ENCODE peak calls at places on chromosomes 3 and 15, in five cellular contexts. V is SHP77, B is T47D, N is OCI-M1, R is Daoy. W is an unnamed sample.

GRCh38 chr3:40546811-40547210 is 22.1 kb downstream of the ZNF621 start:
- DNase-seq in V (no peak), B (no peak), N (peak; percentile 16), R (peak; percentile 56), W (no peak)

GRCh38 chr15:34436126-34436955 is 1.3 kb downstream of the GOLGA8A start:
- DNase-seq in V (no peak), B (peak; percentile 42), N (no peak), R (no peak), W (no peak)

GRCh38 chr15:36284911-36285310 is 294.5 kb upstream of the CDIN1 start:
- DNase-seq in V (no peak), B (no peak), N (no peak), R (no peak), W (no peak)

GRCh38 chr3:152021951-152022461 is 148.6 kb downstream of the SUCNR1 start:
- DNase-seq in V (no peak), B (peak; percentile 20), N (no peak), R (peak; percentile 93), W (peak; percentile 17)

GRCh38 chr3:126261037-126261436 is 80.7 kb upstream of the ALDH1L1 start:
- DNase-seq in V (no peak), B (peak; percentile 41), N (peak; percentile 91), R (no peak), W (peak; percentile 69)

GRCh38 chr3:128076783-128077624 is 24.8 kb downstream of the SEC61A1 start:
- DNase-seq in V (no peak), B (no peak), N (peak; percentile 86), R (no peak), W (no peak)

GRCh38 chr3:9347887-9348286 is 15.0 kb upstream of the THUMPD3 start:
- DNase-seq in V (no peak), B (no peak), N (no peak), R (peak; percentile 19), W (no peak)

GRCh38 chr15:93028632-93029612 is 60.1 kb downstream of the RGMA start:
- DNase-seq in V (peak; percentile 14), B (peak; percentile 40), N (peak; percentile 33), R (no peak), W (no peak)

GRCh38 chr15:101054991-101055390 is 135.8 kb downstream of the LRRK1 start:
- DNase-seq in V (no peak), B (no peak), N (no peak), R (no peak), W (no peak)

GRCh38 chr15:88450125-88450798 is 16.9 kb downstream of the MRPL46 start:
- DNase-seq in V (peak; percentile 37), B (peak; percentile 64), N (peak; percentile 83), R (peak; percentile 47), W (no peak)

GRCh38 chr3:105806361-105806760 is 62.5 kb downstream of the CBLB start:
- DNase-seq in V (peak; percentile 12), B (no peak), N (peak; percentile 77), R (peak; percentile 71), W (no peak)

GRCh38 chr3:68088216-68088615 is 433.8 kb upstream of the SUCLG2 start:
- DNase-seq in V (no peak), B (no peak), N (no peak), R (no peak), W (no peak)

W was measured in breast epithelium.